ENCODE peak calls at places on chromosomes 13 and 19, in seven cellular contexts. I, N, R, H, D, T and U are unnamed samples.

GRCh38 chr19:45468159-45468651 is 409 bp downstream of the FOSB start:
- DNase-seq in I (peak), N (no peak), R (peak), H (peak), D (no peak), T (no peak), U (no peak)

GRCh38 chr19:29529646-29530548 is 4.1 kb downstream of the VSTM2B start:
- DNase-seq in I (no peak), N (no peak), R (no peak), H (no peak), D (no peak), T (no peak), U (no peak)

GRCh38 chr13:78160793-78161192 is 242.2 kb upstream of the EDNRB start:
- DNase-seq in I (no peak), N (no peak), R (no peak), H (no peak), D (no peak), T (peak), U (no peak)

GRCh38 chr13:43730642-43731041 is 56.1 kb downstream of the ENOX1 start:
- DNase-seq in I (no peak), N (no peak), R (no peak), H (no peak), D (no peak), T (peak), U (no peak)

GRCh38 chr19:16942583-16942982 is 53.8 kb downstream of the F2RL3 start:
- DNase-seq in I (no peak), N (no peak), R (no peak), H (no peak), D (no peak), T (no peak), U (peak)

GRCh38 chr19:3644351-3645066 is 17.9 kb upstream of the CACTIN start:
- DNase-seq in I (no peak), N (no peak), R (no peak), H (no peak), D (no peak), T (peak), U (no peak)

GRCh38 chr19:6372594-6373095 is at the start of gene ALKBH7:
- DNase-seq in I (peak), N (peak), R (peak), H (peak), D (peak), T (peak), U (peak)

GRCh38 chr19:45469835-45470146 is 2.0 kb downstream of the FOSB start:
- DNase-seq in I (no peak), N (no peak), R (no peak), H (no peak), D (no peak), T (no peak), U (no peak)

GRCh38 chr13:73860501-73860900 is 273.7 kb downstream of the KLF12 start:
- DNase-seq in I (no peak), N (no peak), R (no peak), H (no peak), D (no peak), T (no peak), U (no peak)

GRCh38 chr19:11138659-11139526 is 16.7 kb downstream of the SPC24 start:
- DNase-seq in I (no peak), N (no peak), R (no peak), H (no peak), D (peak), T (peak), U (peak)

GRCh38 chr13:71786815-71787214 is 80.2 kb downstream of the DACH1 start:
- DNase-seq in I (no peak), N (no peak), R (no peak), H (no peak), D (no peak), T (no peak), U (no peak)

GRCh38 chr13:49810464-49810824 is 18.0 kb upstream of the KPNA3 start:
- DNase-seq in I (no peak), N (no peak), R (no peak), H (no peak), D (no peak), T (no peak), U (no peak)

GRCh38 chr19:43306097-43306496 is 36.8 kb upstream of the PSG9 start:
- DNase-seq in I (no peak), N (no peak), R (no peak), H (no peak), D (no peak), T (no peak), U (no peak)

GRCh38 chr13:110283661-110284516 is 23.1 kb downstream of the COL4A1 start:
- DNase-seq in I (no peak), N (no peak), R (no peak), H (no peak), D (no peak), T (peak), U (peak)

GRCh38 chr19:1355974-1356865 is 27.5 kb upstream of the NDUFS7 start:
- DNase-seq in I (no peak), N (no peak), R (no peak), H (no peak), D (no peak), T (peak), U (no peak)

GRCh38 chr13:44664308-44664707 is 88.2 kb upstream of the TSC22D1 start:
- DNase-seq in I (no peak), N (no peak), R (no peak), H (no peak), D (no peak), T (no peak), U (no peak)

GRCh38 chr19:13029893-13030292 is 34.6 kb downstream of the NFIX start:
- DNase-seq in I (peak), N (no peak), R (no peak), H (no peak), D (peak), T (peak), U (no peak)